ENCODE peak calls at places on chromosomes 7 and 10, in five cellular contexts. One of them, this sample, is unnamed.

GRCh38 chr7:50607524-50608125 is 42.4 kb upstream of the DDC start:
- DNase-seq in heart right ventricle: no peak
- DNase-seq in fibroblast of lung: peak; percentile 6
- DNase-seq in sigmoid colon: no peak
- DNase-seq in left ventricle myocardium inferior: no peak
- DNase-seq in this sample: no peak

GRCh38 chr7:143735962-143736361 is 21.5 kb downstream of the CTAGE6 start:
- DNase-seq in left ventricle myocardium inferior: no peak
- DNase-seq in sigmoid colon: no peak
- DNase-seq in heart right ventricle: no peak
- DNase-seq in fibroblast of lung: no peak
- DNase-seq in this sample: no peak

GRCh38 chr7:36916116-36916515 is 191.8 kb upstream of the AOAH start:
- DNase-seq in fibroblast of lung: no peak
- DNase-seq in left ventricle myocardium inferior: no peak
- DNase-seq in heart right ventricle: no peak
- DNase-seq in sigmoid colon: no peak
- DNase-seq in this sample: no peak

GRCh38 chr7:7134036-7134435 is 48.3 kb upstream of the C1GALT1 start:
- DNase-seq in heart right ventricle: no peak
- DNase-seq in fibroblast of lung: no peak
- DNase-seq in sigmoid colon: no peak
- DNase-seq in left ventricle myocardium inferior: no peak
- DNase-seq in this sample: no peak

GRCh38 chr10:131198401-131198800 is 113.1 kb downstream of the TCERG1L start:
- DNase-seq in heart right ventricle: no peak
- DNase-seq in fibroblast of lung: no peak
- DNase-seq in sigmoid colon: no peak
- DNase-seq in left ventricle myocardium inferior: no peak
- DNase-seq in this sample: peak; percentile 4

GRCh38 chr7:82114237-82114636 is 329.3 kb downstream of the CACNA2D1 start:
- DNase-seq in heart right ventricle: no peak
- DNase-seq in sigmoid colon: no peak
- DNase-seq in left ventricle myocardium inferior: no peak
- DNase-seq in fibroblast of lung: no peak
- DNase-seq in this sample: no peak

GRCh38 chr7:98470131-98470985 is 69.5 kb upstream of the BAIAP2L1 start:
- DNase-seq in fibroblast of lung: no peak
- DNase-seq in left ventricle myocardium inferior: peak; percentile 21
- DNase-seq in sigmoid colon: no peak
- DNase-seq in heart right ventricle: peak; percentile 31
- DNase-seq in this sample: peak; percentile 90

GRCh38 chr7:142098004-142098403 is 13.5 kb upstream of the MGAM2 start:
- DNase-seq in heart right ventricle: no peak
- DNase-seq in fibroblast of lung: no peak
- DNase-seq in sigmoid colon: no peak
- DNase-seq in left ventricle myocardium inferior: no peak
- DNase-seq in this sample: no peak

GRCh38 chr10:13555884-13556529 is 27.2 kb upstream of the BEND7 start:
- DNase-seq in left ventricle myocardium inferior: no peak
- DNase-seq in sigmoid colon: no peak
- DNase-seq in fibroblast of lung: no peak
- DNase-seq in heart right ventricle: no peak
- DNase-seq in this sample: no peak

GRCh38 chr10:51405580-51406367 is 293.6 kb downstream of the CSTF2T start:
- DNase-seq in sigmoid colon: peak; percentile 76
- DNase-seq in heart right ventricle: no peak
- DNase-seq in fibroblast of lung: peak; percentile 65
- DNase-seq in left ventricle myocardium inferior: no peak
- DNase-seq in this sample: no peak

GRCh38 chr10:37448161-37448560 is 322.8 kb downstream of the ANKRD30A start:
- DNase-seq in heart right ventricle: no peak
- DNase-seq in left ventricle myocardium inferior: no peak
- DNase-seq in fibroblast of lung: no peak
- DNase-seq in sigmoid colon: no peak
- DNase-seq in this sample: no peak

GRCh38 chr7:50564630-50565558 is at the start of gene DDC:
- DNase-seq in fibroblast of lung: no peak
- DNase-seq in sigmoid colon: no peak
- DNase-seq in heart right ventricle: no peak
- DNase-seq in left ventricle myocardium inferior: no peak
- DNase-seq in this sample: no peak

GRCh38 chr10:89469517-89469916 is 55.1 kb downstream of the IFIT5 start:
- DNase-seq in heart right ventricle: no peak
- DNase-seq in left ventricle myocardium inferior: no peak
- DNase-seq in sigmoid colon: no peak
- DNase-seq in fibroblast of lung: no peak
- DNase-seq in this sample: no peak

GRCh38 chr10:112565434-112566053 is 118.5 kb downstream of the VTI1A start:
- DNase-seq in fibroblast of lung: peak; percentile 59
- DNase-seq in sigmoid colon: no peak
- DNase-seq in left ventricle myocardium inferior: no peak
- DNase-seq in heart right ventricle: no peak
- DNase-seq in this sample: peak; percentile 59

GRCh38 chr10:124084693-124085092 is 8.7 kb downstream of the CHST15 start:
- DNase-seq in heart right ventricle: no peak
- DNase-seq in fibroblast of lung: no peak
- DNase-seq in sigmoid colon: peak; percentile 63
- DNase-seq in left ventricle myocardium inferior: no peak
- DNase-seq in this sample: no peak

GRCh38 chr7:77258593-77258992 is 59.0 kb upstream of the FGL2 start:
- DNase-seq in sigmoid colon: no peak
- DNase-seq in left ventricle myocardium inferior: no peak
- DNase-seq in fibroblast of lung: no peak
- DNase-seq in heart right ventricle: no peak
- DNase-seq in this sample: no peak

GRCh38 chr10:86295791-86296190 is 70.8 kb downstream of the GRID1 start:
- DNase-seq in left ventricle myocardium inferior: no peak
- DNase-seq in fibroblast of lung: no peak
- DNase-seq in heart right ventricle: no peak
- DNase-seq in sigmoid colon: peak; percentile 25
- DNase-seq in this sample: no peak

GRCh38 chr10:132446661-132447445 is 49.9 kb downstream of the PWWP2B start:
- DNase-seq in left ventricle myocardium inferior: no peak
- DNase-seq in heart right ventricle: no peak
- DNase-seq in fibroblast of lung: peak; percentile 33
- DNase-seq in sigmoid colon: no peak
- DNase-seq in this sample: peak; percentile 77

GRCh38 chr10:50585921-50586739 is 37.6 kb downstream of the SGMS1 start:
- DNase-seq in sigmoid colon: no peak
- DNase-seq in heart right ventricle: no peak
- DNase-seq in left ventricle myocardium inferior: no peak
- DNase-seq in fibroblast of lung: peak; percentile 38
- DNase-seq in this sample: no peak

GRCh38 chr10:48727866-48728265 is 43.2 kb downstream of the WDFY4 start:
- DNase-seq in fibroblast of lung: no peak
- DNase-seq in heart right ventricle: no peak
- DNase-seq in sigmoid colon: no peak
- DNase-seq in left ventricle myocardium inferior: no peak
- DNase-seq in this sample: no peak

GRCh38 chr7:22633286-22633953 is 93.6 kb upstream of the IL6 start:
- DNase-seq in heart right ventricle: no peak
- DNase-seq in left ventricle myocardium inferior: no peak
- DNase-seq in fibroblast of lung: peak; percentile 58
- DNase-seq in sigmoid colon: no peak
- DNase-seq in this sample: no peak

GRCh38 chr7:3725660-3726059 is 424.6 kb downstream of the SDK1 start:
- DNase-seq in sigmoid colon: no peak
- DNase-seq in left ventricle myocardium inferior: no peak
- DNase-seq in fibroblast of lung: no peak
- DNase-seq in heart right ventricle: no peak
- DNase-seq in this sample: no peak

GRCh38 chr10:60246382-60246781 is 143.3 kb downstream of the ANK3 start:
- DNase-seq in fibroblast of lung: no peak
- DNase-seq in heart right ventricle: no peak
- DNase-seq in left ventricle myocardium inferior: no peak
- DNase-seq in sigmoid colon: no peak
- DNase-seq in this sample: no peak

GRCh38 chr7:139106959-139107358 is 2.6 kb downstream of the ZC3HAV1 start:
- DNase-seq in left ventricle myocardium inferior: no peak
- DNase-seq in heart right ventricle: no peak
- DNase-seq in sigmoid colon: no peak
- DNase-seq in fibroblast of lung: no peak
- DNase-seq in this sample: no peak

GRCh38 chr7:139109983-139110411 is 477 bp upstream of the ZC3HAV1 start:
- DNase-seq in fibroblast of lung: no peak
- DNase-seq in heart right ventricle: no peak
- DNase-seq in left ventricle myocardium inferior: no peak
- DNase-seq in sigmoid colon: no peak
- DNase-seq in this sample: no peak

GRCh38 chr7:139109188-139109982 is at the start of gene ZC3HAV1:
- DNase-seq in fibroblast of lung: peak; percentile 83
- DNase-seq in left ventricle myocardium inferior: peak; percentile 88
- DNase-seq in heart right ventricle: peak; percentile 83
- DNase-seq in sigmoid colon: peak; percentile 96
- DNase-seq in this sample: peak; percentile 76

GRCh38 chr7:139111147-139111546 is 1.6 kb upstream of the ZC3HAV1 start:
- DNase-seq in fibroblast of lung: no peak
- DNase-seq in left ventricle myocardium inferior: no peak
- DNase-seq in heart right ventricle: no peak
- DNase-seq in sigmoid colon: no peak
- DNase-seq in this sample: no peak

GRCh38 chr7:139108256-139109187 is 998 bp downstream of the ZC3HAV1 start:
- DNase-seq in sigmoid colon: peak; percentile 71
- DNase-seq in fibroblast of lung: peak; percentile 27
- DNase-seq in heart right ventricle: peak; percentile 29
- DNase-seq in left ventricle myocardium inferior: peak; percentile 27
- DNase-seq in this sample: peak; percentile 25
- H3K27ac ChIP-seq in sigmoid colon: peak overlapping the region; percentile 93
- H3K27ac ChIP-seq in fibroblast of lung: peak overlapping the region; percentile 89
- H3K27ac ChIP-seq in heart right ventricle: peak overlapping the region; percentile 92
- H3K27ac ChIP-seq in left ventricle myocardium inferior: peak overlapping the region; percentile 96
- H3K27ac ChIP-seq in this sample: peak overlapping the region; percentile 98

DNA sequence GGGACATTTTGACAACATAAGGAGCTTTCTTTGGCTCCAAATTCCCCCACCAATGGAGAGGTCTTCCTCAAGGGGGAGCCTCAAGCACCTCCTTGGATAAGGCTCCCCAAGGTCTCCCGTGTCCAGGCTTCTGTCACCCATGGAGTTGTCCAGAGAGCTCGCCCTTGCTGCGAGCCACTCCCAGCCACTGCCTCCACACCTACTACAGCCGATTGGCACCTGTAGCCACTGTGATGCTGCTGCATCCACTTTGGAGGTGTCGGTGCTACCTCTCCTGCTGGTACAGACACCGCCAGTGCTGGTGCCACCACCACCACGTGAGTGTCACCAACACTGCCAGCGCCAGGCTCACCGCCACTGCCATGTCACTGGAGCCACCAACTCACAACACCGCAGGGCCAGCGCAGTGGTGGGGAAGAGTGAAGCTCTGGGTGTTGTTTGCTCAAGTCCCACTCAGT is 22.1 kb upstream of the ENO4 start:
- DNase-seq in sigmoid colon: no peak
- DNase-seq in fibroblast of lung: no peak
- DNase-seq in heart right ventricle: no peak
- DNase-seq in left ventricle myocardium inferior: no peak
- DNase-seq in this sample: no peak
- TF ChIP-seq CTCF in sigmoid colon: no peak
- TF ChIP-seq CTCF in fibroblast of lung: no peak
- TF ChIP-seq CTCF in heart right ventricle: no peak
- TF ChIP-seq CTCF in left ventricle myocardium inferior: no peak
- TF ChIP-seq CTCF in this sample: no peak

GRCh38 chr10:6225263-6225814 is 22.6 kb downstream of the PFKFB3 start:
- DNase-seq in fibroblast of lung: no peak
- DNase-seq in heart right ventricle: no peak
- DNase-seq in left ventricle myocardium inferior: no peak
- DNase-seq in sigmoid colon: no peak
- DNase-seq in this sample: no peak
- H3K36me3 ChIP-seq in fibroblast of lung: peaks cover 34% of the 10 kb centered on the region
- H3K36me3 ChIP-seq in heart right ventricle: peaks cover 13% of the 10 kb centered on the region
- H3K36me3 ChIP-seq in left ventricle myocardium inferior: peaks cover 100% of the 10 kb centered on the region
- H3K36me3 ChIP-seq in sigmoid colon: peaks cover 82% of the 10 kb centered on the region
- H3K36me3 ChIP-seq in this sample: peaks cover 12% of the 10 kb centered on the region

DNA sequence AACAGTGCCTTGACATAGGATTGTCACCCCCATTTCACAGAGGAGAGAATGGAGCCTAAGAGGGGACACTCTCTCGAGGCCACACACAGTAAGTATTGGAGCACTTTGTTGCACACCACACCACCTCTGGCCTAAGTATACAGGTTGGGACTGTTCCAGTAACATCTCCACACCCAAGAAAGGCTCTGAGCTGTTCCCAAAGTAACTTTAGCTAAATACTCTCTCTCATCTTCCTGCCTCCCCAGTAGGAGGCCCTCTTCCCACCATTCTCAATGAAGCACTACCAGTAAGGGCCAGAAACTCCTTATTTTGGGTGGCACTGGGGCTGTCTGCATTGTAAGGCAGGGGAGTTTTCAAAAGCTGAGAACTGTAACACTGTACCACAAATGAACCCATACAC is 189.5 kb downstream of the ZNF438 start:
- DNase-seq in left ventricle myocardium inferior: no peak
- DNase-seq in heart right ventricle: no peak
- DNase-seq in fibroblast of lung: no peak
- DNase-seq in sigmoid colon: no peak
- DNase-seq in this sample: no peak
- H3K27ac ChIP-seq in left ventricle myocardium inferior: no peak overlapping the region
- H3K27ac ChIP-seq in heart right ventricle: no peak overlapping the region
- H3K27ac ChIP-seq in fibroblast of lung: no peak overlapping the region
- H3K27ac ChIP-seq in sigmoid colon: no peak overlapping the region
- H3K27ac ChIP-seq in this sample: no peak overlapping the region

DNA sequence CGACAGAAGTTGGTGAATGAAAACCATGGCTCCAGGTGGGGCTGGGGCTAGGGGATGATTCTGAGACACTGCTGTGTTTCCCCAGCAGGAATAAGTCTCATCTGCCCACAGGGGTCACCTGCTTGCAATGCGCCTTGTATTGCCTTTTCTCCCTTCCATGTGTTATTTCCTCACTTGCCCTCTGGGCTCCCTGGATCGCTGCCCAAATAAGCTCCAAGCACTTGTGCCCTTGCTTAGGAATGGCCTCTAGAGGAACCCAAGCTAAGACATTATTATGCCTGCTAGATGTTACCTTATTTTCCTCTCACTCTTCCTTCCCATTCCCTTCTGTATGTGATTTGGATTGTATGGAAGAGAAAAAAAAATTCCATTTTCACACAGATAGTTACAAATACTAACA is 24.8 kb upstream of the PLPP4 start:
- DNase-seq in left ventricle myocardium inferior: no peak
- DNase-seq in heart right ventricle: no peak
- DNase-seq in sigmoid colon: no peak
- DNase-seq in fibroblast of lung: no peak
- DNase-seq in this sample: no peak
- TF ChIP-seq CTCF in left ventricle myocardium inferior: no peak
- TF ChIP-seq CTCF in heart right ventricle: no peak
- TF ChIP-seq CTCF in sigmoid colon: no peak
- TF ChIP-seq CTCF in fibroblast of lung: no peak
- TF ChIP-seq CTCF in this sample: no peak

GRCh38 chr10:74117738-74118137 is 32.9 kb downstream of the AP3M1 start:
- DNase-seq in sigmoid colon: no peak
- DNase-seq in left ventricle myocardium inferior: no peak
- DNase-seq in fibroblast of lung: no peak
- DNase-seq in heart right ventricle: no peak
- DNase-seq in this sample: no peak
- H3K36me3 ChIP-seq in sigmoid colon: peaks cover 65% of the 10 kb centered on the region
- H3K36me3 ChIP-seq in left ventricle myocardium inferior: peaks cover 91% of the 10 kb centered on the region
- H3K36me3 ChIP-seq in fibroblast of lung: peaks cover 29% of the 10 kb centered on the region
- H3K36me3 ChIP-seq in heart right ventricle: peaks cover 8% of the 10 kb centered on the region
- H3K36me3 ChIP-seq in this sample: no peaks in the 10 kb centered on the region